ENCODE peak calls at places on chromosomes 5 and 9, in five cellular contexts. L is fibroblast of villous mesenchyme, G is NCI-H774, E is T-helper 17 cell, I is T-helper 1 cell. Q is an unnamed sample.

GRCh38 chr5:166341708-166342329 is 1949.6 kb upstream of the WWC1 start:
- DNase-seq in I (no peak), L (no peak), G (no peak), E (no peak), Q (no peak)

GRCh38 chr5:38925154-38925925 is 79.5 kb downstream of the OSMR start:
- DNase-seq in I (no peak), G (no peak), E (no peak), L (peak), Q (no peak)

GRCh38 chr9:122053056-122053455 is 40.1 kb downstream of the TTLL11 start:
- DNase-seq in G (no peak), E (no peak), I (no peak), L (no peak), Q (no peak)

GRCh38 chr5:10594591-10595210 is 30.8 kb downstream of the ANKRD33B start:
- DNase-seq in G (no peak), E (no peak), L (peak), I (no peak), Q (no peak)

GRCh38 chr5:110167384-110167783 is 477.7 kb downstream of the MAN2A1 start:
- DNase-seq in E (no peak), L (no peak), I (no peak), G (no peak), Q (no peak)

GRCh38 chr5:32173394-32174010 is 617 bp downstream of the GOLPH3 start:
- DNase-seq in E (peak), L (peak), G (peak), I (peak), Q (peak)

GRCh38 chr9:96441798-96442445 is 8.0 kb upstream of the HABP4 start:
- DNase-seq in G (no peak), I (peak), E (no peak), L (peak), Q (no peak)

GRCh38 chr9:94945191-94946144 is 219.0 kb downstream of the AOPEP start:
- DNase-seq in E (no peak), I (no peak), L (peak), G (no peak), Q (no peak)

GRCh38 chr5:67989457-67989856 is 226.1 kb upstream of the PIK3R1 start:
- DNase-seq in L (peak), G (no peak), I (no peak), E (no peak), Q (no peak)

GRCh38 chr5:151708126-151708525 is 21.4 kb upstream of the SPARC start:
- DNase-seq in E (no peak), L (peak), G (no peak), I (no peak), Q (no peak)

GRCh38 chr5:32713396-32714381 is 2.6 kb downstream of the NPR3 start:
- DNase-seq in E (no peak), G (no peak), L (no peak), I (no peak), Q (no peak)

GRCh38 chr5:72503888-72504491 is 3.2 kb downstream of the ZNF366 start:
- DNase-seq in L (peak), G (no peak), I (no peak), E (no peak), Q (no peak)

GRCh38 chr9:87659534-87660419 is 66.1 kb upstream of the CTSL start:
- DNase-seq in L (no peak), I (no peak), E (no peak), G (no peak), Q (no peak)

GRCh38 chr9:133584559-133585476 is 24.4 kb downstream of the FAM163B start:
- DNase-seq in E (no peak), G (peak), I (no peak), L (no peak), Q (no peak)